ENCODE peak calls at places on chromosomes 4 and X, in eight cellular contexts. D, W, L, Z, J, U, I and F are unnamed samples.
A peak's percentile ranks its signal among the peaks of the same experiment; 100 is the strongest.

GRCh38 chrX:85922821-85923220 is 124.5 kb downstream of the CHM start:
- DNase-seq in Z (no peak), L (peak; percentile 5), D (peak; percentile 25), W (no peak), J (peak; percentile 83), U (no peak), I (peak; percentile 78), F (peak; percentile 28)

GRCh38 chr4:182238355-182238931 is 4.8 kb upstream of the TENM3 start:
- DNase-seq in L (peak; percentile 36), D (peak; percentile 21), U (no peak), J (no peak), I (peak; percentile 57), W (no peak), Z (no peak), F (peak; percentile 73)

GRCh38 chrX:21798677-21799219 is 40.7 kb upstream of the MBTPS2 start:
- DNase-seq in Z (no peak), W (no peak), I (peak; percentile 74), J (peak; percentile 6), U (no peak), D (peak; percentile 73), L (peak; percentile 59), F (peak; percentile 85)

GRCh38 chr4:101356928-101357327 is 9.6 kb upstream of the PPP3CA start:
- DNase-seq in L (peak; percentile 92), W (no peak), D (peak; percentile 86), I (peak; percentile 99), Z (no peak), J (peak; percentile 96), U (no peak), F (peak; percentile 95)

GRCh38 chr4:6230827-6231662 is 30.7 kb upstream of the JAKMIP1 start:
- DNase-seq in L (no peak), J (no peak), U (no peak), Z (no peak), W (no peak), D (no peak), I (no peak), F (no peak)

GRCh38 chr4:15781427-15782095 is 3.4 kb downstream of the CD38 start:
- DNase-seq in D (no peak), U (no peak), Z (no peak), I (peak; percentile 64), L (no peak), W (no peak), J (no peak), F (peak; percentile 17)

GRCh38 chr4:114180481-114180880 is 201.0 kb upstream of the ARSJ start:
- DNase-seq in J (peak; percentile 77), U (peak; percentile 8), D (peak; percentile 78), L (no peak), Z (no peak), I (peak; percentile 91), W (peak; percentile 9), F (peak; percentile 69)

GRCh38 chr4:74316397-74316796 is 8.1 kb downstream of the EPGN start:
- DNase-seq in U (no peak), L (no peak), Z (no peak), I (peak; percentile 29), W (no peak), J (no peak), D (no peak), F (no peak)

GRCh38 chr4:40908702-40909362 is 159.1 kb downstream of the NSUN7 start:
- DNase-seq in Z (peak; percentile 85), U (peak; percentile 26), J (peak; percentile 64), I (peak; percentile 80), W (peak; percentile 16), D (peak; percentile 73), L (peak; percentile 44), F (peak; percentile 73)

GRCh38 chr4:3256230-3257124 is 7.5 kb downstream of the MSANTD1 start:
- DNase-seq in J (no peak), U (no peak), Z (no peak), D (no peak), W (no peak), I (no peak), L (no peak), F (no peak)

GRCh38 chrX:74450803-74451449 is 29.6 kb downstream of the SLC16A2 start:
- DNase-seq in L (peak; percentile 61), Z (no peak), I (peak; percentile 94), J (peak; percentile 81), W (no peak), U (no peak), D (peak; percentile 80), F (peak; percentile 88)

GRCh38 chrX:40104649-40105015 is 6.9 kb upstream of the BCOR start:
- DNase-seq in J (peak; percentile 67), L (no peak), W (no peak), I (peak; percentile 66), D (no peak), Z (peak; percentile 84), U (no peak), F (no peak)

GRCh38 chr4:17027495-17027894 is 129.1 kb upstream of the LDB2 start:
- DNase-seq in J (peak; percentile 95), D (peak; percentile 96), I (peak; percentile 95), L (peak; percentile 76), Z (no peak), W (no peak), U (no peak), F (peak; percentile 96)

GRCh38 chr4:127965803-127966175 is 583 bp downstream of the ABHD18 start:
- DNase-seq in J (no peak), I (peak; percentile 22), D (peak; percentile 14), L (peak; percentile 28), U (peak; percentile 74), W (peak; percentile 42), Z (peak; percentile 93), F (peak; percentile 7)

GRCh38 chr4:8378776-8379175 is 61.7 kb downstream of the ACOX3 start:
- DNase-seq in W (no peak), U (no peak), L (no peak), Z (no peak), I (no peak), J (no peak), D (no peak), F (no peak)